ENCODE peak calls at places on chromosomes 16 and 17, in six cellular contexts. W is NCI-H1092; P is activated CD8-positive, alpha-beta memory T cell treated with anti-CD3 and anti-CD28 coated beads for 1 hour; A is heart left ventricle; G is NCI-H345; M is Right ventricle myocardium superior. I is an unnamed sample.
A peak's percentile ranks its signal among the peaks of the same experiment; 100 is the strongest.

GRCh38 chr17:31174215-31174614 is 79.4 kb downstream of the NF1 start:
- DNase-seq in W (no peak), P (no peak), A (no peak), G (no peak), M (no peak), I (no peak)

GRCh38 chr17:16440814-16441629 is 25.7 kb downstream of the TRPV2 start:
- DNase-seq in W (no peak), P (no peak), A (no peak), G (no peak), M (no peak), I (no peak)

GRCh38 chr16:47258874-47259461 is 115.2 kb upstream of the NETO2 start:
- DNase-seq in W (no peak), P (no peak), A (no peak), G (no peak), M (no peak), I (peak; percentile 44)

GRCh38 chr17:41919165-41919817 is 540 bp upstream of the ACLY start:
- DNase-seq in W (no peak), P (no peak), A (no peak), G (peak; percentile 71), M (no peak), I (no peak)

GRCh38 chr17:72945468-72945867 is 147.0 kb downstream of the SLC39A11 start:
- DNase-seq in W (no peak), P (no peak), A (no peak), G (no peak), M (no peak), I (no peak)

GRCh38 chr17:81471804-81472456 is 40.7 kb downstream of the ACTG1 start:
- DNase-seq in W (no peak), P (no peak), A (no peak), G (peak; percentile 95), M (no peak), I (peak; percentile 80)

GRCh38 chr17:73791121-73791520 is 146.9 kb upstream of the SDK2 start:
- DNase-seq in W (no peak), P (no peak), A (no peak), G (no peak), M (no peak), I (no peak)

GRCh38 chr17:58487589-58488427 is at the start of gene HSF5:
- DNase-seq in W (no peak), P (peak; percentile 53), A (no peak), G (no peak), M (peak; percentile 66), I (no peak)

GRCh38 chr17:75645889-75646625 is 12.8 kb downstream of the SMIM5 start:
- DNase-seq in W (no peak), P (no peak), A (no peak), G (no peak), M (peak; percentile 44), I (peak; percentile 94)

GRCh38 chr17:12620200-12620720 is 45.4 kb upstream of the MYOCD start:
- DNase-seq in W (no peak), P (no peak), A (no peak), G (peak; percentile 1), M (no peak), I (peak; percentile 46)

GRCh38 chr16:58684001-58684353 is 593 bp downstream of the SLC38A7 start:
- DNase-seq in W (no peak), P (no peak), A (no peak), G (no peak), M (no peak), I (no peak)

GRCh38 chr17:44187131-44187899 is 543 bp downstream of the TMUB2 start:
- DNase-seq in W (no peak), P (no peak), A (no peak), G (no peak), M (no peak), I (no peak)

GRCh38 chr16:964696-965395 is 5.9 kb downstream of the LMF1 start:
- DNase-seq in W (no peak), P (no peak), A (peak; percentile 18), G (no peak), M (peak; percentile 31), I (no peak)

GRCh38 chr17:13351046-13351445 is 250.7 kb downstream of the HS3ST3A1 start:
- DNase-seq in W (no peak), P (no peak), A (no peak), G (no peak), M (no peak), I (no peak)

GRCh38 chr16:66711581-66711980 is 15.0 kb upstream of the CMTM4 start:
- DNase-seq in W (no peak), P (no peak), A (no peak), G (no peak), M (no peak), I (no peak)

GRCh38 chr16:85812031-85812807 is 12.7 kb downstream of the COX4I1 start:
- DNase-seq in W (no peak), P (no peak), A (no peak), G (no peak), M (no peak), I (no peak)

GRCh38 chr16:2092866-2093265 is 42.8 kb downstream of the PKD1 start:
- DNase-seq in W (no peak), P (no peak), A (no peak), G (no peak), M (no peak), I (no peak)

GRCh38 chr17:6923385-6923784 is 72.5 kb upstream of the ALOX12 start:
- DNase-seq in W (no peak), P (no peak), A (no peak), G (no peak), M (no peak), I (no peak)

GRCh38 chr16:82700541-82701240 is 73.9 kb downstream of the CDH13 start:
- DNase-seq in W (no peak), P (no peak), A (no peak), G (no peak), M (no peak), I (no peak)

GRCh38 chr17:79281803-79282202 is 207.2 kb downstream of the ENGASE start:
- DNase-seq in W (no peak), P (no peak), A (no peak), G (no peak), M (no peak), I (no peak)

GRCh38 chr16:23561586-23561985 is 4.1 kb downstream of the UBFD1 start:
- DNase-seq in W (no peak), P (no peak), A (no peak), G (no peak), M (no peak), I (no peak)

GRCh38 chr17:16934836-16935235 is 37.1 kb downstream of the TNFRSF13B start:
- DNase-seq in W (no peak), P (no peak), A (no peak), G (no peak), M (no peak), I (no peak)

GRCh38 chr17:50539762-50540440 is 7.1 kb upstream of the SPATA20 start:
- DNase-seq in W (no peak), P (no peak), A (no peak), G (peak; percentile 14), M (no peak), I (peak; percentile 39)

GRCh38 chr17:80372922-80373570 is 41.9 kb upstream of the ENDOV start:
- DNase-seq in W (no peak), P (no peak), A (no peak), G (no peak), M (no peak), I (no peak)

GRCh38 chr17:12406623-12407228 is 259.0 kb upstream of the MYOCD start:
- DNase-seq in W (no peak), P (no peak), A (no peak), G (no peak), M (no peak), I (no peak)

GRCh38 chr16:13939821-13940220 is 19.9 kb downstream of the ERCC4 start:
- DNase-seq in W (no peak), P (no peak), A (no peak), G (no peak), M (no peak), I (no peak)

GRCh38 chr17:29147682-29148081 is 32.5 kb downstream of the MYO18A start:
- DNase-seq in W (no peak), P (no peak), A (no peak), G (no peak), M (no peak), I (no peak)

GRCh38 chr16:2226245-2226793 is 2.9 kb downstream of the E4F1 start:
- DNase-seq in W (no peak), P (no peak), A (no peak), G (no peak), M (no peak), I (no peak)

GRCh38 chr17:65783845-65784334 is 222.4 kb upstream of the AXIN2 start:
- DNase-seq in W (no peak), P (no peak), A (no peak), G (no peak), M (no peak), I (peak; percentile 16)

GRCh38 chr17:82228842-82229685 is at the start of gene SLC16A3:
- DNase-seq in W (no peak), P (no peak), A (peak; percentile 76), G (peak; percentile 64), M (peak; percentile 83), I (no peak)

GRCh38 chr17:2122641-2123302 is 67.9 kb downstream of the HIC1 start:
- DNase-seq in W (peak; percentile 47), P (no peak), A (peak; percentile 80), G (peak; percentile 18), M (peak; percentile 81), I (no peak)

GRCh38 chr16:86758932-86759331 is 180.6 kb downstream of the FOXL1 start:
- DNase-seq in W (no peak), P (no peak), A (no peak), G (no peak), M (no peak), I (no peak)

GRCh38 chr16:75202069-75202590 is 4.8 kb downstream of the CTRB2 start:
- DNase-seq in W (no peak), P (no peak), A (no peak), G (no peak), M (no peak), I (no peak)

GRCh38 chr16:47499080-47499699 is 38.1 kb downstream of the PHKB start:
- DNase-seq in W (no peak), P (no peak), A (no peak), G (no peak), M (no peak), I (no peak)

I was measured in A549.